ENCODE peak calls at places on chromosomes 12 and 14, in four cellular contexts. N is heart left ventricle, U is progenitor cell of endocrine pancreas, C is stomach. A is an unnamed sample.

GRCh38 chr12:72271401-72271740 is 799 bp upstream of the TRHDE start:
- DNase-seq in N (no peak), U (peak; percentile 33), C (no peak), A (peak; percentile 70)

GRCh38 chr12:66405395-66405794 is 103.1 kb downstream of the HELB start:
- DNase-seq in N (no peak), U (no peak), C (no peak), A (no peak)

GRCh38 chr12:45458854-45459807 is 243.2 kb downstream of the ANO6 start:
- DNase-seq in N (no peak), U (no peak), C (no peak), A (no peak)

GRCh38 chr12:91250273-91250672 is 67.7 kb upstream of the DCN start:
- DNase-seq in N (no peak), U (no peak), C (no peak), A (no peak)

GRCh38 chr12:50542448-50542847 is 37.7 kb downstream of the DIP2B start:
- DNase-seq in N (no peak), U (no peak), C (no peak), A (no peak)

GRCh38 chr14:101363880-101364391 is 197.4 kb upstream of the DIO3 start:
- DNase-seq in N (no peak), U (no peak), C (no peak), A (no peak)

GRCh38 chr14:66008631-66009030 is 477.5 kb upstream of the CCDC196 start:
- DNase-seq in N (no peak), U (no peak), C (no peak), A (no peak)

GRCh38 chr12:8697476-8698131 is at the start of gene RIMKLB:
- DNase-seq in N (peak; percentile 89), U (peak; percentile 84), C (peak; percentile 79), A (peak; percentile 87)

GRCh38 chr12:32025906-32026305 is 66.7 kb downstream of the RESF1 start:
- DNase-seq in N (no peak), U (no peak), C (no peak), A (no peak)

GRCh38 chr14:74572829-74573360 is 39.1 kb downstream of the LTBP2 start:
- DNase-seq in N (no peak), U (no peak), C (no peak), A (no peak)

GRCh38 chr14:72518809-72519377 is 375.0 kb downstream of the DPF3 start:
- DNase-seq in N (no peak), U (no peak), C (no peak), A (no peak)

GRCh38 chr12:109926488-109927210 is 26.6 kb downstream of the TCHP start:
- DNase-seq in N (no peak), U (no peak), C (no peak), A (no peak)

GRCh38 chr12:113187588-113187987 is 2.1 kb downstream of the RITA1 start:
- DNase-seq in N (no peak), U (no peak), C (no peak), A (no peak)

GRCh38 chr12:125340791-125341190 is 275.6 kb downstream of the AACS start:
- DNase-seq in N (peak; percentile 29), U (no peak), C (no peak), A (no peak)

GRCh38 chr14:105867961-105868599 is 341.7 kb downstream of the TMEM121 start:
- DNase-seq in N (peak; percentile 14), U (no peak), C (peak; percentile 16), A (peak; percentile 45)

GRCh38 chr14:53515264-53515663 is 362.1 kb upstream of the DDHD1 start:
- DNase-seq in N (no peak), U (no peak), C (no peak), A (no peak)

GRCh38 chr14:72796935-72797334 is 97.0 kb downstream of the DPF3 start:
- DNase-seq in N (no peak), U (no peak), C (no peak), A (no peak)

GRCh38 chr12:24679135-24679534 is 269.8 kb downstream of the BCAT1 start:
- DNase-seq in N (no peak), U (no peak), C (no peak), A (no peak)

GRCh38 chr14:92668266-92668973 is 80.0 kb downstream of the LGMN start:
- DNase-seq in N (no peak), U (no peak), C (no peak), A (no peak)

GRCh38 chr14:54902521-54903420 is at the start of gene GCH1:
- DNase-seq in N (peak; percentile 79), U (peak; percentile 89), C (peak; percentile 86), A (peak; percentile 81)

DNA sequence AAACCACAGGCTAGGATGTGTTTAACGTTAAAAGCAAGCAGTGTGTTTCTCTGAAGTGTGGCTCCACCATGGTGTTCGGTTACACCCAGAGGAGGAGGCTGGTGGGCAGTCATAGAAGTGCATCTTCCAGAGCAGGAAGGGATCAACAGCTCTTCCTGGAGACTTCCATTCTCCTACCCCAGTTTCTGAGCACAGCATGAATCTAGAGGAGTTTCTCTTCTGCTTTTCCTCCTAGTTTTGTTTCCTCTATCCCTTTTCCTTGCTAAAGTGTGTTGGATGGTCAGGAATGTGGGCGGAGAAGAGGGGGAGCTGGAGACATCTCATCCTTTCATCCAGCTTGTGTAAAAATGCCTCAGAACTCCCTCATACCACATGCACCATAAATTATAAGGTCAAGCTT is 3.8 kb upstream of the CKAP4 start:
- DNase-seq in N (no peak), U (no peak), C (no peak), A (no peak)
- TF ChIP-seq CTCF in N (no peak), U (no peak), C (no peak), A (peak; percentile 38)

GRCh38 chr12:10501031-10501430 is 4.7 kb upstream of the EIF2S3B start:
- DNase-seq in N (no peak), U (no peak), C (no peak), A (no peak)
- TF ChIP-seq CTCF in N (peak; percentile 31), U (no peak), C (no peak), A (no peak)

GRCh38 chr12:104736307-104736706 is 221.8 kb downstream of the SLC41A2 start:
- DNase-seq in N (no peak), U (no peak), C (no peak), A (no peak)
- TF ChIP-seq CTCF in N (no peak), U (no peak), C (no peak), A (no peak)

DNA sequence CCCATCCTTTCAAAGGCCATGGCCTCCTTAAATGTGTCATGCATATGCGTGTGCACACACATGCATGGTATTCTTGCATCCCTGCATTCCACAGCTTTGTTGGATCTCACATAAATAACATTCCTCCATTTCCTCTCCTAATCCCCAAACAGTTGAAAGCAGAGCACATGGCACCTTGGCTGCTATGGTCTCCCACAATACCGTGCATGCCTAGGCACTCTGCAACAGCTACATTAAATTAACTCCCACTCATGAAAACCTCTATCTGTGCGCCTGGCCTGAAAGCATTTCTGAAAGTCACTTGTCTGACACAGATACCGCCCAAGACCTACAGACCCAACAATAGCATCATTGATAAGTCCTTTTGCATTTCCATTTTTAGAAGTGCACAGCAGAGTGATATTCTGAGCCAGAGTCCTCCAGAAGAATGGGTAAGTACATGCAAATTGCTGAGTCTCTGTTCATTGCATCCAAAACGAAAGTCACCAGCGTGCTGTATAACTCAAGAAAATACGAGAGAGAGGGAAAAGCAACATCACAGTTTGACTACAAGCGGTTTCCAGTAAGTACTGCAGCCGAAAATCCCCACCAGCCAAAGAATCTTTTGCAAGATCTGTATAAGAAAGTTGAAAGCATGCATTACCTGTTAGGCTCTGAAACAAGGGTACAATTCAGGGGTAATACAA is 436 bp downstream of the ASB2 start:
- DNase-seq in N (no peak), U (no peak), C (no peak), A (no peak)
- TF ChIP-seq CTCF in N (no peak), U (no peak), C (no peak), A (no peak)